ENCODE peak calls at places on chromosome 18, in five cellular contexts. D is sigmoid colon, Q is gastrocnemius medialis, K is K562, W is brain microvascular endothelial cell. G is an unnamed sample.

GRCh38 chr18:32429427-32429826 is 41.3 kb downstream of the GAREM1 start:
- DNase-seq in W (no peak), K (no peak), D (no peak), Q (no peak), G (no peak)

GRCh38 chr18:2146092-2146491 is 425.2 kb downstream of the METTL4 start:
- DNase-seq in W (no peak), K (no peak), D (no peak), Q (no peak), G (no peak)

GRCh38 chr18:73908323-73908722 is 239.3 kb downstream of the FBXO15 start:
- DNase-seq in Q (no peak), K (no peak), W (peak; percentile 25), D (no peak), G (peak; percentile 26)

GRCh38 chr18:23867011-23867410 is 147.5 kb upstream of the TTC39C start:
- DNase-seq in K (no peak), Q (no peak), D (no peak), W (no peak), G (no peak)

GRCh38 chr18:53756607-53756972 is 467.9 kb downstream of the MBD2 start:
- DNase-seq in Q (no peak), D (no peak), W (no peak), K (no peak), G (no peak)

GRCh38 chr18:79493801-79494211 is 98.1 kb downstream of the NFATC1 start:
- DNase-seq in D (peak; percentile 55), K (no peak), Q (no peak), W (no peak), G (no peak)

GRCh38 chr18:58838165-58838860 is 26.4 kb upstream of the ZNF532 start:
- DNase-seq in K (no peak), D (no peak), Q (no peak), W (no peak), G (no peak)

GRCh38 chr18:1252534-1252933 is 347.9 kb downstream of the ADCYAP1 start:
- DNase-seq in K (no peak), D (no peak), Q (no peak), W (no peak), G (no peak)

GRCh38 chr18:36153203-36153602 is 23.5 kb downstream of the ELP2 start:
- DNase-seq in Q (no peak), D (no peak), K (no peak), W (no peak), G (no peak)

GRCh38 chr18:666177-666576 is 8.7 kb downstream of the TYMS start:
- DNase-seq in W (no peak), D (no peak), K (no peak), Q (no peak), G (no peak)

GRCh38 chr18:79588636-79589481 is 90.7 kb upstream of the CTDP1 start:
- DNase-seq in W (peak; percentile 88), D (peak; percentile 97), Q (peak; percentile 57), K (no peak), G (no peak)

DNA sequence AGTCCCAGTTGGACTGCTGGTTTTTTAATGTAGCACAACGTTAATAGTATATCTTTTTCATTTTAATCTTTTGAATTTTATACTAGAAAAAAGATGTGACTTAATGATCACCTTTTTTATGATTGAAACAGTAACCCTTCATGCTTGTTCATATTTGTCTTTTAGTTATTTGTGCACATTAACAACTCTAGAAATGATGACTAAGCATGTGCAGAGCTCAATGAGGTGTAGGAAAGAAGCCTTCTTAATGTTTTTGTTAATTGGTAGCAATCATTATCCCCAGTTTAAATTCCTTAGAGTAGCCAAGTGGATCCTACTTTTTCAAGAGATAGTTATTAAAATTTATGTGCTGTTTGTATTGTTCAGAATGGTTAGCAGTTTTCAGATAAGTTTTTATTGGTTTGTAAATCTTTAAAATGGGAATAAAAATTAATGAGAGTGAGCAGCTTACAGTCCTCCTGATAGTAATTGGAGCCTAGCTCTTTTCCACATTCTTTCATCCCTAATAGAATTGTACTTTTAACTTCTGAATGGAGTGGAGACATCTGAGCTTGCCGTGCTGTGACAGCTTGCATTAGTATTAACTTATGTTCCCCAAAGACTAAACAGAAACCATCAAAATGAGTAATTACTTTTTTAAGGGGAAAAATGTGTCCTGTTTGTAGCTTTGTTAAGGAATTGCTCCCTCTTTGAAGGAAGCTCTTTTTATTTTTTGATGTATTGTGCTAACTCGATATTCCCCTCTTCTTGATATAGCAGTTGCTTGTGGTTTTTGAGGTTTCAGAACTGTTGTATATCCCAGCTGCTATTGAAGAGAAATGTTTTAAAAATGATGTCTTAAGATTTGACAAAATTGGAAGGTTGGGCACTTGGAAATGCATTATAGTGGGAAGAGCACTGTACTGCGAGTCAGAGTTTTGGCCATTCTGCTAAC is 17.3 kb downstream of the PIK3C3 start:
- DNase-seq in D (no peak), Q (no peak), W (no peak), K (no peak), G (no peak)
- TF ChIP-seq CTCF in D (no peak), Q (no peak), W (no peak), K (no peak), G (no peak)

GRCh38 chr18:66728951-66729350 is 125.1 kb upstream of the CDH19 start:
- DNase-seq in D (no peak), W (no peak), K (no peak), Q (no peak), G (no peak)

GRCh38 chr18:66727991-66728390 is 124.1 kb upstream of the CDH19 start:
- DNase-seq in K (no peak), Q (no peak), D (no peak), W (no peak), G (no peak)

GRCh38 chr18:66722671-66723070 is 118.8 kb upstream of the CDH19 start:
- DNase-seq in Q (no peak), K (no peak), W (no peak), D (no peak), G (no peak)

GRCh38 chr18:66729459-66730239 is 125.8 kb upstream of the CDH19 start:
- DNase-seq in K (no peak), W (no peak), D (no peak), Q (no peak), G (no peak)

DNA sequence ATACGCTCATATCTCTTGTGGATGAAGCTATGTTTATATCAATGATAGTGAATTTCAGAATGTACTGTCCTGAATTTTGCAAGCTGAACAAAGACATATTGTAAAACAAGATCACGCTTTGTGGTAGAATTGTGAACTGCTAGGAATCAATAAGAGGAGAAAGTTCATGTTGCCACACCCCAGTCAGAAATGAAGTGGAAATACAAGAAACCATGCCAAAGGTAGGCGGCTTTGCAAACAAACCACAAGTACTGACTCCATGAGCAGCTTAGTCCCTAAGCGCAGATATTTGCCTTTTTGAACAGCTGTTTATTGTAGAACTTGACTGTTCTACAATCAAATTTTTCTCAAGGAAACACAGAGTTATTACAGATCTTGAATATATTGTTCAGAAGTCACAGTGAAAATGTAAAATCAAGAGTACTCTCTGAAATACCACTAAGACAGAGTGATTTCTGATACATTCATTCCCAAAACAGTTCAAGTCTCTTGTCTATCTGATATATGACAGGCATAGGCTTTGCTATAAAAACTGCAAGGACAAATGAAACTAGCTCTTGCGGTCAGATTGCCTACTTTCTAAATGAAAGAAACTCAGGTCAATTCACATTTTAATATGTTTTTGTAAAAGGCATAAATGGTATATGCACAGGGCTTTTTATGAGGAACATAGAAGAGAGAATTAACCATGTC is 120.9 kb upstream of the CDH19 start:
- DNase-seq in Q (no peak), W (no peak), D (no peak), K (no peak), G (no peak)
- TF ChIP-seq CTCF in Q (no peak), W (no peak), D (no peak), K (no peak), G (peak; percentile 42)

DNA sequence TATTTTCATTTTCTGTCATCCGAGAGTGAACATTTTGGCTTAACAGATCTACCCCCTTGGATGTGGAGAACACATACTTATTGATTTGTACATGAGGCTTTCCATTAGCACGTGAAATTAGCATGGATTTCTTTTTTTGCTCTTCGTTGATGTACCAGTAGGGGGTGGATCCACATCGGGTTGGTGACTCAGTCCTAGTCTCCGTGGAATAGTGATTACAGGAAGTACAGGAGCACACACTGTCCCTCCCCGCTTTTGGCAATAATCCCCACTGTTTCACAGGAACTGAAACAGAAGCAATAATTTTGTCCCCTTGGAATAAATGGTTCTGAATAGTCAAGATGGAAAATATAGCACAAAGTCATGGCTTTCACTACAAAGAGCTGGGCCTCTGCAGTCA is 229.0 kb downstream of the GALR1 start:
- DNase-seq in D (peak; percentile 85), K (no peak), W (peak; percentile 52), Q (peak; percentile 54), G (no peak)
- TF ChIP-seq CTCF in D (peak; percentile 9), K (no peak), W (peak; percentile 43), Q (no peak), G (peak; percentile 32)

GRCh38 chr18:63523660-63524059 is 18.5 kb upstream of the SERPINB12 start:
- DNase-seq in Q (no peak), D (no peak), K (no peak), W (no peak), G (no peak)
- TF ChIP-seq CTCF in Q (no peak), D (no peak), K (no peak), W (peak; percentile 12), G (no peak)

GRCh38 chr18:48319796-48320638 is 89.2 kb downstream of the ZBTB7C start:
- DNase-seq in Q (no peak), W (peak; percentile 56), K (no peak), D (no peak), G (no peak)

GRCh38 chr18:48320639-48320945 is 88.6 kb downstream of the ZBTB7C start:
- DNase-seq in D (no peak), W (no peak), Q (no peak), K (no peak), G (no peak)

GRCh38 chr18:48318481-48318880 is 90.7 kb downstream of the ZBTB7C start:
- DNase-seq in D (no peak), W (no peak), K (no peak), Q (no peak), G (no peak)

GRCh38 chr18:48316177-48316576 is 93.0 kb downstream of the ZBTB7C start:
- DNase-seq in D (no peak), K (no peak), W (no peak), Q (no peak), G (no peak)

DNA sequence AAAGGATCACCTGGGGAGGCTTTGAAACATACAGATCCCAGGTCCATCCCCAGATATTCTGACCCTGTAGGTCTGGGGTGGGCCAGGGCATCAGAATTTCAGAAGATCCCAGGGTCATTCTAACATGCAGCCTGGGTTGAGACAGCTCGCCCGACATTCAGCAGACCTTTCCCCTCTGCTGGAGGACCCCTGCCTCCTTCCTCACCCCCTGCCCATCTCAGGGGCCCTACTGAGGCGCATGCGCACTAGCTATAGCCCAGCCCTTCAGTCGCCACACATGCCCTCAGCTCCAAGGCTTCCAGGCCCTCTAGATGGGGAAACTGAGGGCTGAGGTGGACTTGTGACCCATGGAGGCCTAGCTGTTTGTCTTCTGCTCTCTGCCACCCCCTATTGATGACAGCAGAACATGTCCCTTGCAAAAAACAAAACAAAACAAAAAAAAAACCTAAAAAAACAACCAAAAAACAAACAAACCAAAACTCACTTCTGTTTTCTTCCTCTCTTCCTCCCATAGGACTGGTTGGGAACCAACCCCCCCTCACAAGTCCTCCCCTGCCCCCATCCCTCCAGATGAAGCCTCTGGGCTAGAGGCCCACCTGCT is 91.3 kb downstream of the ZBTB7C start:
- DNase-seq in D (no peak), Q (no peak), K (no peak), W (no peak), G (no peak)
- TF ChIP-seq CTCF in D (no peak), Q (no peak), K (no peak), W (peak; percentile 37), G (peak; percentile 29)

G was measured in neural crest cell.